ENCODE peak calls at places on chromosomes 7 and 10, in seven cellular contexts. D is psoas muscle, N is amniotic stem cell, H is H7, I is GM23248, U is H4, O is H1. L is an unnamed sample.

GRCh38 chr10:122263971-122264370 is 7.1 kb upstream of the BTBD16 start:
- DNase-seq in D (no peak), N (peak), H (no peak), I (peak), U (peak), O (no peak), L (peak)

GRCh38 chr7:17158261-17158660 is 140.2 kb upstream of the AHR start:
- DNase-seq in D (no peak), N (no peak), H (no peak), I (no peak), U (no peak), O (no peak), L (no peak)

GRCh38 chr7:100503350-100503735 is 19.6 kb downstream of the NYAP1 start:
- DNase-seq in D (no peak), N (no peak), H (no peak), I (peak), U (peak), O (no peak), L (no peak)

GRCh38 chr7:45582868-45583277 is 8.7 kb downstream of the ADCY1 start:
- DNase-seq in D (no peak), N (no peak), H (peak), I (no peak), U (no peak), O (no peak), L (no peak)

GRCh38 chr10:92110039-92110794 is 180.7 kb downstream of the CPEB3 start:
- DNase-seq in D (no peak), N (no peak), H (no peak), I (peak), U (peak), O (no peak), L (no peak)

GRCh38 chr7:157837047-157837446 is 500.2 kb downstream of the DNAJB6 start:
- DNase-seq in D (no peak), N (no peak), H (no peak), I (no peak), U (no peak), O (no peak), L (no peak)

GRCh38 chr7:17640730-17641377 is 299.4 kb downstream of the SNX13 start:
- DNase-seq in D (no peak), N (no peak), H (peak), I (peak), U (peak), O (no peak), L (no peak)

GRCh38 chr7:39952378-39952777 is 2.3 kb downstream of the CDK13 start:
- DNase-seq in D (no peak), N (no peak), H (no peak), I (peak), U (no peak), O (no peak), L (no peak)

GRCh38 chr10:5283305-5284158 is 81.2 kb upstream of the UCN3 start:
- DNase-seq in D (peak), N (peak), H (peak), I (peak), U (peak), O (no peak), L (no peak)

GRCh38 chr7:13830604-13830915 is 158.9 kb downstream of the ETV1 start:
- DNase-seq in D (no peak), N (no peak), H (no peak), I (peak), U (no peak), O (no peak), L (no peak)

GRCh38 chr10:79038841-79039201 is 29.9 kb upstream of the ZMIZ1 start:
- DNase-seq in D (peak), N (no peak), H (peak), I (no peak), U (no peak), O (no peak), L (no peak)

GRCh38 chr10:79029478-79030390 is 39.0 kb upstream of the ZMIZ1 start:
- DNase-seq in D (peak), N (no peak), H (no peak), I (no peak), U (no peak), O (no peak), L (no peak)

GRCh38 chr10:73519336-73519735 is 23.5 kb upstream of the PPP3CB start:
- DNase-seq in D (no peak), N (no peak), H (no peak), I (no peak), U (no peak), O (no peak), L (no peak)

GRCh38 chr10:67606572-67606971 is 89.4 kb downstream of the CTNNA3 start:
- DNase-seq in D (no peak), N (peak), H (no peak), I (peak), U (peak), O (no peak), L (peak)

GRCh38 chr7:5692845-5693278 is 88.6 kb downstream of the RNF216 start:
- DNase-seq in D (no peak), N (peak), H (no peak), I (peak), U (peak), O (no peak), L (no peak)

GRCh38 chr7:157586426-157586955 is 249.7 kb downstream of the DNAJB6 start:
- DNase-seq in D (no peak), N (no peak), H (no peak), I (no peak), U (no peak), O (no peak), L (no peak)

GRCh38 chr10:6173203-6173602 is 29.5 kb upstream of the PFKFB3 start:
- DNase-seq in D (no peak), N (no peak), H (peak), I (no peak), U (no peak), O (no peak), L (no peak)

GRCh38 chr10:29671968-29672367 is 37.2 kb upstream of the SVIL start:
- DNase-seq in D (no peak), N (no peak), H (no peak), I (no peak), U (no peak), O (no peak), L (no peak)

GRCh38 chr7:32290015-32290414 is 200.2 kb downstream of the LSM5 start:
- DNase-seq in D (no peak), N (no peak), H (no peak), I (no peak), U (peak), O (no peak), L (no peak)

GRCh38 chr7:95986136-95986535 is 213.8 kb downstream of the DYNC1I1 start:
- DNase-seq in D (no peak), N (no peak), H (no peak), I (no peak), U (no peak), O (no peak), L (no peak)

GRCh38 chr7:20783131-20783715 is 3.5 kb downstream of the SP8 start:
- DNase-seq in D (no peak), N (no peak), H (peak), I (no peak), U (no peak), O (no peak), L (no peak)